ENCODE peak calls at places on chromosomes 6 and 20, in four cellular contexts. One of them, this sample, is unnamed.

GRCh38 chr20:20755227-20755626 is 42.8 kb upstream of the RALGAPA2 start:
- DNase-seq in WTC11: no peak
- DNase-seq in K562: no peak
- DNase-seq in H1: no peak
- DNase-seq in this sample: no peak

GRCh38 chr6:50974319-50974718 is 155.6 kb downstream of the TFAP2B start:
- DNase-seq in WTC11: no peak
- DNase-seq in K562: no peak
- DNase-seq in H1: no peak
- DNase-seq in this sample: no peak

GRCh38 chr6:44332585-44332984 is 9.9 kb upstream of the SPATS1 start:
- DNase-seq in WTC11: no peak
- DNase-seq in K562: no peak
- DNase-seq in H1: no peak
- DNase-seq in this sample: no peak

GRCh38 chr6:84643778-84644177 is 120.6 kb downstream of the TBX18 start:
- DNase-seq in WTC11: no peak
- DNase-seq in K562: no peak
- DNase-seq in H1: no peak
- DNase-seq in this sample: no peak

GRCh38 chr6:3868544-3868943 is 19.4 kb downstream of the FAM50B start:
- DNase-seq in WTC11: no peak
- DNase-seq in K562: no peak
- DNase-seq in H1: no peak
- DNase-seq in this sample: no peak

GRCh38 chr6:148547110-148547509 is 199.7 kb upstream of the UST start:
- DNase-seq in WTC11: no peak
- DNase-seq in K562: no peak
- DNase-seq in H1: no peak
- DNase-seq in this sample: no peak

GRCh38 chr20:20611165-20611564 is 101.3 kb downstream of the RALGAPA2 start:
- DNase-seq in WTC11: no peak
- DNase-seq in K562: no peak
- DNase-seq in H1: no peak
- DNase-seq in this sample: no peak

GRCh38 chr20:43666376-43667328 is at the start of gene MYBL2:
- DNase-seq in WTC11: peak
- DNase-seq in K562: peak
- DNase-seq in H1: peak
- DNase-seq in this sample: peak

GRCh38 chr6:109304284-109305015 is 77.8 kb downstream of the CD164 start:
- DNase-seq in WTC11: no peak
- DNase-seq in K562: peak
- DNase-seq in H1: no peak
- DNase-seq in this sample: no peak

GRCh38 chr20:1085515-1086272 is 32.7 kb upstream of the PSMF1 start:
- DNase-seq in WTC11: no peak
- DNase-seq in K562: peak
- DNase-seq in H1: no peak
- DNase-seq in this sample: no peak

GRCh38 chr6:45843848-45844521 is 171.7 kb downstream of the CLIC5 start:
- DNase-seq in WTC11: no peak
- DNase-seq in K562: no peak
- DNase-seq in H1: no peak
- DNase-seq in this sample: no peak

GRCh38 chr6:45841062-45841461 is 174.6 kb downstream of the CLIC5 start:
- DNase-seq in WTC11: no peak
- DNase-seq in K562: no peak
- DNase-seq in H1: no peak
- DNase-seq in this sample: no peak

GRCh38 chr6:45851001-45851400 is 164.7 kb downstream of the CLIC5 start:
- DNase-seq in WTC11: no peak
- DNase-seq in K562: no peak
- DNase-seq in H1: no peak
- DNase-seq in this sample: no peak

DNA sequence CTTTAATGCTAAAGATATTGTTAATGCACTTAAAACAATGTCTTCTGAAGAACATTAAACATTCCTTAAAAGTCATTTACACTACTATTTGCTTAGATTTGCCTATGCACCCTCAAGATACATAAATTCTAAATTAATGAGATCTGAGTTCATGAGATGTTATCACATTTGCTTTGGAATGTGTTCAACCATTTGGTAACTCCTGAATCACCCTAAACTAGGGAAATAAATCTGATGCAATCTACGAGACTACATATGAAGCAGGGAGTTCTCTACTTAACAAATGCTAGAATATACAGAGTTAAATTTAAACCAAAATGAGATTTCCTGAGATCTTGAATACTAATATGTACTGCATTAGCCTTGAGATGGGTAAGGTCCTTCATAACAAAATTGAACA is 170.1 kb downstream of the CLIC5 start:
- DNase-seq in WTC11: no peak
- DNase-seq in K562: no peak
- DNase-seq in H1: no peak
- DNase-seq in this sample: no peak
- TF ChIP-seq TEAD4 in WTC11: no peak
- TF ChIP-seq TEAD4 in K562: no peak
- TF ChIP-seq TEAD4 in H1: no peak
- TF ChIP-seq TEAD4 in this sample: no peak

DNA sequence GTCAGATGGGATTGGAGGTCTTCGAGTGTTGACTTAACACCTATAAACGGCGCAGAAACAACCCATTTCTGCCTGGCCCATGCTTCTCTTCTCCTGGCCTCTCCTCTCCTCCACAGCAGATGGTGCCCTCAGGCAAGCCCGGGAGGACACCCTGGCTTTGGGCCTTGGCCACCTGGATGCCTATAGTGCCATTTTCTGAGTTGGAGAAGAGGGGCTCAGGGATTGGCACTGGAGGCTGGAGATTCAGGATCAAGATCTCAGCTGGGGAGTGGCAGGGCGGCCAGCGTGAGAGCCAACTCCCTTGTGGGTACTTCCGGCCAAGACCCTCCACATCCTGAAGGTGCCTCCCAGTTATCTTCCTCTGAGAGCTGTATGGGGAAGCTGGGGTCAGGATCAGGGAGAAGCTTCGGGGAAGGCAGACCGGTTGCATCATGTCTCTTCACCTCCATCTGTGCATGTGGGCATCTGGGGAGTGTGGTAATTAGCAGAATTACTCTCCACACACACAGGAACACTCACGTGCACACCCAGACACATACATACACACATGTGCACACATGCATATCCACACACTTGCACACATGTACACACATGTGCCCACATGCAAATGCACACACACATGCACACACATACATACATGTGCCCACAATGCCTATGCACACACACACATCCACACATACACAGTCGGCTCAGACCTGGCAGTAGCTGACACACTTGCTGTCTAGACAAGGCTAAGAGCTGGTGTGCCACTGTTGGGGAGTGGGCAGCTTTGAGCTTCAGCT is 212.1 kb upstream of the PMEPA1 start:
- DNase-seq in WTC11: no peak
- DNase-seq in K562: no peak
- DNase-seq in H1: no peak
- DNase-seq in this sample: no peak
- TF ChIP-seq USF2 in WTC11: no peak
- TF ChIP-seq USF2 in K562: no peak
- TF ChIP-seq USF2 in H1: no peak
- TF ChIP-seq USF2 in this sample: no peak

GRCh38 chr6:129472239-129472638 is 237.7 kb downstream of the ARHGAP18 start:
- DNase-seq in WTC11: no peak
- DNase-seq in K562: no peak
- DNase-seq in H1: no peak
- DNase-seq in this sample: no peak

GRCh38 chr6:129469070-129469662 is 240.8 kb downstream of the ARHGAP18 start:
- DNase-seq in WTC11: no peak
- DNase-seq in K562: no peak
- DNase-seq in H1: no peak
- DNase-seq in this sample: no peak
- TF ChIP-seq CTCF in WTC11: no peak
- TF ChIP-seq CTCF in K562: no peak
- TF ChIP-seq CTCF in H1: no peak
- TF ChIP-seq CTCF in this sample: peak

DNA sequence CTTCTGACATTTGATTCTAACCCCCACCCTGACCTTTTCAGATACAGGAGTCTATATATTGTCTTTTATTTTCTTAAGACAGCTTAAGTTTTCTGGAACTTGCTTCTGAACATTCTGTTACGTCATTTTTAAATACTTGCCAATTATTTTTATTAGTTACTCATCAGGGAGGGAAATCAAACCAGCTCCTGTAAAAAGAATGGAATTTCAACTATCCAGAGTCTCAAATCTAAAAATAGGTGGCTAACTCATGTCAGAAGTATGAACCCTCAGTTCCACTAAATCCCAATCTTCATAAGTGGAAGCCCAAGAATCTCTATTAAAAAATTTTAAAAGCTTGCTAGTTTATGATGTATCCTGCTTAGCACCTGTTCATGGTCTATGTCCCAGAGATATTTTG is 900.0 kb downstream of the KIF16B start:
- DNase-seq in WTC11: no peak
- DNase-seq in K562: no peak
- DNase-seq in H1: no peak
- DNase-seq in this sample: no peak
- TF ChIP-seq TEAD4 in WTC11: no peak
- TF ChIP-seq TEAD4 in K562: no peak
- TF ChIP-seq TEAD4 in H1: no peak
- TF ChIP-seq TEAD4 in this sample: peak

GRCh38 chr20:33450867-33451266 is 7.3 kb upstream of the SNTA1 start:
- DNase-seq in WTC11: no peak
- DNase-seq in K562: no peak
- DNase-seq in H1: no peak
- DNase-seq in this sample: no peak
- TF ChIP-seq USF2 in WTC11: no peak
- TF ChIP-seq USF2 in K562: no peak
- TF ChIP-seq USF2 in H1: no peak
- TF ChIP-seq USF2 in this sample: no peak

GRCh38 chr20:49046087-49046900 is at the start of gene CSE1L:
- DNase-seq in WTC11: peak
- DNase-seq in K562: peak
- DNase-seq in H1: peak
- DNase-seq in this sample: peak
- TF ChIP-seq CTCF in WTC11: no peak
- TF ChIP-seq CTCF in K562: no peak
- TF ChIP-seq CTCF in H1: no peak
- TF ChIP-seq CTCF in this sample: no peak

This sample was measured in SK-N-SH.